ENCODE peak calls at places on chromosomes 6 and 20, in four cellular contexts. R is T-helper 9 cell, O is Panc1, P is hepatocyte. I is an unnamed sample.

GRCh38 chr6:136757150-136757549 is 35.1 kb downstream of the MAP3K5 start:
- DNase-seq in R (no peak), O (no peak), P (no peak), I (no peak)

GRCh38 chr20:24494460-24494920 is 25.1 kb downstream of the SYNDIG1 start:
- DNase-seq in R (no peak), O (no peak), P (no peak), I (no peak)

GRCh38 chr6:90241229-90241873 is 55.3 kb downstream of the BACH2 start:
- DNase-seq in R (no peak), O (no peak), P (no peak), I (no peak)

GRCh38 chr6:5398530-5398929 is 137.2 kb downstream of the FARS2 start:
- DNase-seq in R (no peak), O (peak; percentile 20), P (peak; percentile 44), I (peak; percentile 2)

GRCh38 chr6:148195511-148195910 is 147.1 kb upstream of the SASH1 start:
- DNase-seq in R (no peak), O (no peak), P (no peak), I (no peak)

GRCh38 chr20:17645546-17646208 is 36.4 kb downstream of the RRBP1 start:
- DNase-seq in R (no peak), O (no peak), P (no peak), I (no peak)

GRCh38 chr6:11242709-11243108 is 10.2 kb upstream of the NEDD9 start:
- DNase-seq in R (no peak), O (no peak), P (no peak), I (no peak)

GRCh38 chr6:21159465-21159864 is 434.1 kb upstream of the SOX4 start:
- DNase-seq in R (no peak), O (no peak), P (no peak), I (no peak)

GRCh38 chr6:116564921-116565872 is 6.1 kb upstream of the RWDD1 start:
- DNase-seq in R (no peak), O (no peak), P (no peak), I (no peak)

I was measured in GM18507.